ENCODE peak calls at places on chromosome 1, in seven cellular contexts. T, S, Y, N, P, V and M are unnamed samples.

GRCh38 chr1:50423670-50424000 is 392 bp upstream of the DMRTA2 start:
- DNase-seq in T (no peak), S (peak), Y (no peak), N (no peak), P (no peak), V (no peak), M (peak)

GRCh38 chr1:64315402-64315801 is 112.0 kb downstream of the UBE2U start:
- DNase-seq in T (no peak), S (no peak), Y (no peak), N (no peak), P (no peak), V (no peak), M (no peak)

GRCh38 chr1:59427155-59427554 is 130.3 kb downstream of the FGGY start:
- DNase-seq in T (no peak), S (peak), Y (peak), N (no peak), P (no peak), V (no peak), M (no peak)

GRCh38 chr1:98556521-98557158 is 104.9 kb upstream of the SNX7 start:
- DNase-seq in T (no peak), S (peak), Y (peak), N (no peak), P (no peak), V (peak), M (peak)

GRCh38 chr1:89259283-89259971 is 13.2 kb downstream of the GBP5 start:
- DNase-seq in T (no peak), S (no peak), Y (no peak), N (peak), P (no peak), V (no peak), M (no peak)

GRCh38 chr1:9164537-9164910 is 35.6 kb upstream of the GPR157 start:
- DNase-seq in T (no peak), S (no peak), Y (no peak), N (no peak), P (no peak), V (no peak), M (no peak)

GRCh38 chr1:56330400-56331026 is 248.8 kb downstream of the PLPP3 start:
- DNase-seq in T (peak), S (no peak), Y (no peak), N (no peak), P (no peak), V (no peak), M (peak)

GRCh38 chr1:202184750-202185460 is 8.7 kb upstream of the LGR6 start:
- DNase-seq in T (peak), S (peak), Y (peak), N (peak), P (peak), V (peak), M (peak)

GRCh38 chr1:86846166-86846647 is 67.7 kb downstream of the SELENOF start:
- DNase-seq in T (peak), S (peak), Y (no peak), N (no peak), P (no peak), V (no peak), M (no peak)

GRCh38 chr1:190116921-190117320 is 360.7 kb downstream of the BRINP3 start:
- DNase-seq in T (no peak), S (no peak), Y (no peak), N (no peak), P (no peak), V (no peak), M (no peak)

GRCh38 chr1:1923681-1924000 is 4.6 kb upstream of the TMEM52 start:
- DNase-seq in T (no peak), S (no peak), Y (no peak), N (no peak), P (no peak), V (no peak), M (no peak)